ENCODE peak calls at places on chromosomes 6 and 20, in seven cellular contexts. I is fibroblast of lung, K is activated T-cell treated with anti-CD3 and anti-CD28 coated beads for 24 hours, J is SK-N-SH, D is GM12891, R is neuronal stem cell, P is RKO. E is an unnamed sample.

GRCh38 chr6:128271011-128271410 is 249.4 kb downstream of the PTPRK start:
- DNase-seq in R (no peak), J (no peak), P (no peak), K (no peak), D (no peak), I (no peak), E (no peak)

GRCh38 chr6:45447005-45447404 is 69.3 kb upstream of the SUPT3H start:
- DNase-seq in P (no peak), D (no peak), J (no peak), R (no peak), I (no peak), K (no peak), E (no peak)

GRCh38 chr20:4065405-4065841 is 50.1 kb upstream of the RNF24 start:
- DNase-seq in P (no peak), J (no peak), R (no peak), D (no peak), K (no peak), I (peak; percentile 87), E (no peak)

GRCh38 chr6:88502391-88502790 is 336.2 kb upstream of the CNR1 start:
- DNase-seq in K (no peak), D (no peak), R (no peak), P (no peak), J (no peak), I (no peak), E (no peak)

GRCh38 chr20:61572312-61572711 is 320.3 kb downstream of the CDH4 start:
- DNase-seq in J (no peak), K (no peak), P (no peak), D (no peak), I (no peak), R (no peak), E (no peak)

GRCh38 chr6:39980839-39981580 is 46.7 kb upstream of the MOCS1 start:
- DNase-seq in J (peak; percentile 59), P (peak; percentile 54), D (peak; percentile 10), I (peak; percentile 31), K (no peak), R (peak; percentile 48), E (peak; percentile 66)

GRCh38 chr20:37386505-37387201 is 40.7 kb downstream of the SRC start:
- DNase-seq in R (no peak), P (no peak), D (no peak), J (peak; percentile 35), I (no peak), K (no peak), E (no peak)

GRCh38 chr6:144415835-144416237 is 130.7 kb downstream of the UTRN start:
- DNase-seq in R (no peak), I (peak; percentile 94), J (no peak), P (peak; percentile 82), D (no peak), K (no peak), E (no peak)

GRCh38 chr6:16108996-16109658 is 19.8 kb upstream of the MYLIP start:
- DNase-seq in J (peak; percentile 42), R (no peak), K (no peak), P (no peak), I (no peak), D (no peak), E (no peak)

GRCh38 chr6:107614828-107615227 is 124.9 kb downstream of the SOBP start:
- DNase-seq in K (no peak), D (no peak), P (no peak), J (no peak), I (no peak), R (no peak), E (no peak)

GRCh38 chr6:158718431-158719126 is 68.7 kb downstream of the SYTL3 start:
- DNase-seq in P (no peak), K (no peak), R (peak; percentile 56), J (peak; percentile 59), D (no peak), I (no peak), E (peak; percentile 60)

GRCh38 chr20:20827992-20828597 is 115.7 kb upstream of the RALGAPA2 start:
- DNase-seq in K (no peak), J (no peak), P (no peak), D (no peak), I (no peak), R (no peak), E (no peak)

GRCh38 chr20:40643891-40644290 is 45.1 kb downstream of the MAFB start:
- DNase-seq in I (no peak), J (no peak), D (no peak), R (no peak), P (no peak), K (no peak), E (no peak)

GRCh38 chr6:33429745-33430042 is 9.8 kb downstream of the SYNGAP1 start:
- DNase-seq in P (no peak), R (no peak), K (no peak), I (no peak), D (no peak), J (no peak), E (no peak)

GRCh38 chr20:48771542-48771941 is 56.3 kb downstream of the PREX1 start:
- DNase-seq in I (peak; percentile 59), J (no peak), R (no peak), D (no peak), K (no peak), P (no peak), E (no peak)

GRCh38 chr6:26204332-26205160 is 117.3 kb downstream of the HFE start:
- DNase-seq in D (no peak), J (peak; percentile 83), I (peak; percentile 98), P (peak; percentile 99), R (peak; percentile 96), K (peak; percentile 84), E (peak; percentile 99)

GRCh38 chr20:51542033-51542893 is at the start of gene NFATC2:
- DNase-seq in K (peak; percentile 48), I (no peak), P (no peak), D (peak; percentile 49), R (no peak), J (peak; percentile 90), E (peak; percentile 23)

GRCh38 chr6:129440691-129441090 is 269.3 kb downstream of the ARHGAP18 start:
- DNase-seq in P (peak; percentile 12), I (peak; percentile 74), J (no peak), K (no peak), R (peak; percentile 39), D (no peak), E (peak; percentile 27)

GRCh38 chr6:12593720-12594540 is 122.6 kb upstream of the PHACTR1 start:
- DNase-seq in I (no peak), R (no peak), J (no peak), D (no peak), K (no peak), P (no peak), E (no peak)

GRCh38 chr20:62064788-62065668 is 653 bp downstream of the TAF4 start:
- DNase-seq in P (no peak), I (no peak), J (peak; percentile 66), K (no peak), R (no peak), D (peak; percentile 53), E (no peak)

GRCh38 chr6:148758492-148758891 is 11.7 kb downstream of the UST start:
- DNase-seq in I (no peak), K (peak; percentile 26), J (no peak), R (no peak), P (no peak), D (no peak), E (no peak)

GRCh38 chr20:38131588-38132121 is 33.4 kb downstream of the TGM2 start:
- DNase-seq in D (no peak), J (peak; percentile 74), K (no peak), R (no peak), P (no peak), I (no peak), E (no peak)

GRCh38 chr20:59835448-59836395 is 97.7 kb downstream of the SYCP2 start:
- DNase-seq in I (peak; percentile 38), D (no peak), P (no peak), J (peak; percentile 72), K (no peak), R (peak; percentile 49), E (peak; percentile 76)

GRCh38 chr6:143068001-143068400 is 7.3 kb downstream of the AIG1 start:
- DNase-seq in R (no peak), J (no peak), K (no peak), P (no peak), D (no peak), I (peak; percentile 85), E (no peak)

GRCh38 chr6:64750910-64751309 is 956.1 kb downstream of the EYS start:
- DNase-seq in D (no peak), K (no peak), I (no peak), J (no peak), R (no peak), P (no peak), E (no peak)

GRCh38 chr6:52990342-52990741 is 4.7 kb downstream of the GSTA4 start:
- DNase-seq in I (peak; percentile 56), R (no peak), K (no peak), P (peak; percentile 17), J (no peak), D (no peak), E (no peak)

GRCh38 chr6:117600008-117600743 is 2.1 kb downstream of the GOPC start:
- DNase-seq in D (no peak), K (no peak), P (peak; percentile 68), R (no peak), I (peak; percentile 66), J (no peak), E (no peak)

GRCh38 chr6:1619666-1620503 is 10.2 kb downstream of the FOXC1 start:
- DNase-seq in P (no peak), R (no peak), J (no peak), K (no peak), I (no peak), D (no peak), E (peak; percentile 71)

GRCh38 chr6:156595481-156595880 is 181.7 kb upstream of the ARID1B start:
- DNase-seq in I (peak; percentile 74), J (no peak), K (no peak), D (no peak), R (no peak), P (no peak), E (no peak)

GRCh38 chr6:85111481-85112001 is 338.3 kb upstream of the NT5E start:
- DNase-seq in K (no peak), J (no peak), D (no peak), I (peak; percentile 45), P (no peak), R (peak; percentile 48), E (peak; percentile 55)

GRCh38 chr6:163585932-163586437 is 171.5 kb downstream of the QKI start:
- DNase-seq in I (peak; percentile 95), R (no peak), J (no peak), K (no peak), D (no peak), P (peak; percentile 17), E (no peak)

GRCh38 chr6:4577406-4577805 is 198.8 kb upstream of the CDYL start:
- DNase-seq in P (no peak), K (no peak), D (no peak), R (no peak), I (peak; percentile 96), J (no peak), E (no peak)

GRCh38 chr20:20593447-20594170 is 118.8 kb downstream of the RALGAPA2 start:
- DNase-seq in K (no peak), I (peak; percentile 48), P (peak; percentile 69), R (peak; percentile 55), D (peak; percentile 11), J (peak; percentile 49), E (peak; percentile 81)

GRCh38 chr20:46621492-46621891 is 29.8 kb downstream of the SLC13A3 start:
- DNase-seq in R (no peak), J (no peak), I (peak; percentile 35), D (no peak), P (no peak), K (no peak), E (no peak)

GRCh38 chr20:32743237-32744112 is at the start of gene COMMD7:
- DNase-seq in P (peak; percentile 71), J (peak; percentile 86), I (peak; percentile 54), R (no peak), K (peak; percentile 39), D (peak; percentile 59), E (peak; percentile 68)

E was measured in retina.